ENCODE peak calls at places on chromosomes 3 and 15, in six cellular contexts. V is IMR-90, S is SK-N-SH, T is uterus, G is dorsolateral prefrontal cortex, F is Panc1. O is an unnamed sample.
A peak's percentile ranks its signal among the peaks of the same experiment; 100 is the strongest.

GRCh38 chr15:23561914-23562313 is 3.6 kb upstream of the MKRN3 start:
- DNase-seq in T (no peak), S (peak; percentile 32), F (no peak), G (no peak), V (no peak), O (no peak)

GRCh38 chr15:52233405-52233804 is 42.2 kb upstream of the GNB5 start:
- DNase-seq in G (no peak), S (no peak), V (peak; percentile 12), F (no peak), T (no peak), O (no peak)

GRCh38 chr15:96337354-96337990 is 7.0 kb downstream of the NR2F2 start:
- DNase-seq in T (no peak), V (no peak), F (no peak), G (no peak), S (no peak), O (no peak)

GRCh38 chr3:38636464-38636863 is 13.0 kb downstream of the SCN5A start:
- DNase-seq in V (no peak), T (no peak), F (no peak), G (no peak), S (no peak), O (no peak)

GRCh38 chr3:173395073-173395411 is 2.5 kb upstream of the NLGN1 start:
- DNase-seq in F (no peak), S (no peak), T (no peak), G (no peak), V (no peak), O (no peak)

GRCh38 chr15:51128701-51129100 is 34.0 kb upstream of the TNFAIP8L3 start:
- DNase-seq in G (no peak), S (no peak), V (peak; percentile 22), T (no peak), F (no peak), O (no peak)

GRCh38 chr3:183731611-183732010 is 34.0 kb downstream of the YEATS2 start:
- DNase-seq in F (no peak), V (no peak), G (no peak), S (no peak), T (no peak), O (no peak)

GRCh38 chr3:184500344-184500923 is 61.2 kb upstream of the EPHB3 start:
- DNase-seq in S (no peak), G (no peak), F (no peak), V (no peak), T (no peak), O (no peak)

GRCh38 chr3:14398801-14399114 is 3.6 kb upstream of the SLC6A6 start:
- DNase-seq in F (no peak), G (no peak), T (no peak), V (no peak), S (no peak), O (no peak)

GRCh38 chr15:79494392-79494909 is 62.3 kb downstream of the MINAR1 start:
- DNase-seq in F (no peak), G (no peak), T (no peak), V (no peak), S (no peak), O (no peak)

GRCh38 chr3:125683067-125683844 is 88.0 kb upstream of the OSBPL11 start:
- DNase-seq in G (no peak), S (no peak), T (peak; percentile 70), F (no peak), V (no peak), O (no peak)

GRCh38 chr3:152069871-152070270 is 196.4 kb downstream of the SUCNR1 start:
- DNase-seq in F (no peak), T (no peak), G (no peak), S (no peak), V (peak; percentile 38), O (no peak)

DNA sequence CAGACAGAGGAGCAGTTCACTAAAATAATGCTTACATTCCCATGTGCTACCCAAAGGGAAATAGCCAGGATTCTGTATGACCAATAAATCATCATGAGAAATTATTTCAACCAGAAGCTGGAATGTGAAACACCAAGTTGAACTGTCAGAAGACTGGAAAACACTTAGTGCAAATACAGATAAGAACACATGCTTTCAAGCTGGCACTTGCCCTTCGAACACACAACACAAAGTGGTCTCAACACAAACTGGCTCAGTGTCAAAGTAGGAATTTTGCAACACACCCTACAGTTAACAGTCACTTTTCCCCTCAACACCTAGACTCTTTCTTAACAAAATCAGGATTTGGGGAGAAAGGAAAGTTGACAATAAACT is 1.3 kb downstream of the FSD2 start:
- DNase-seq in T (no peak), G (no peak), V (no peak), S (no peak), F (no peak), O (no peak)
- H3K27ac ChIP-seq in T (no peak overlapping the region), G (no peak overlapping the region), V (no peak overlapping the region), S (no peak overlapping the region), F (no peak overlapping the region), O (no peak overlapping the region)

GRCh38 chr15:76974456-76975083 is 20.4 kb upstream of the PSTPIP1 start:
- DNase-seq in S (no peak), T (no peak), G (no peak), F (no peak), V (no peak), O (no peak)
- TF ChIP-seq CTCF in S (no peak), T (no peak), G (no peak), F (no peak), V (no peak), O (no peak)

GRCh38 chr3:49533786-49534519 is 20.3 kb upstream of the BSN start:
- DNase-seq in V (no peak), S (no peak), G (no peak), F (no peak), T (peak; percentile 55), O (no peak)

GRCh38 chr3:49534581-49535495 is 19.4 kb upstream of the BSN start:
- DNase-seq in F (no peak), T (no peak), V (no peak), G (peak; percentile 88), S (peak; percentile 75), O (no peak)

GRCh38 chr3:49531715-49532114 is 22.6 kb upstream of the BSN start:
- DNase-seq in V (no peak), T (no peak), F (no peak), S (no peak), G (no peak), O (no peak)

GRCh38 chr3:49531218-49531617 is 23.1 kb upstream of the BSN start:
- DNase-seq in F (no peak), G (no peak), S (no peak), T (no peak), V (no peak), O (no peak)

DNA sequence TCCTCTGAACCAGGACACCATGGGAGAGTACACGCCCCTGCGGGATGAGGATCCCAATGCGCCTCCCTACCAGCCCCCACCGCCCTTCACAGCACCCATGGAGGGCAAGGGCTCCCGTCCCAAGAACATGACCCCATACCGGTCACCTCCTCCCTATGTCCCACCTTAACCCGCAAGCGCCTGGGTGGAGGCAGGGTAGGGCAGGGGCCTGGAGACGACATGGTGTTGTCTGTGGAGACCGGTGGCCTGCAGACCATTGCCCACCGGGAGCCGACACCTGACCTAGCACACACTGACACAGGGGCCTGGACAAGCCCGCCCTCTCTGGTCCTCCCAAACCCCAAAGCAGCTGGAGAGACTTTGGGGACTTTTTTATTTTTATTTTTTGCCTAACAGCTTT is 21.2 kb upstream of the BSN start:
- DNase-seq in T (no peak), G (no peak), V (no peak), S (no peak), F (no peak), O (no peak)
- H3K27ac ChIP-seq in T (no peak overlapping the region), G (no peak overlapping the region), V (no peak overlapping the region), S (no peak overlapping the region), F (no peak overlapping the region), O (no peak overlapping the region)

GRCh38 chr3:129166579-129167332 is 5.9 kb upstream of the ISY1 start:
- DNase-seq in G (no peak), V (no peak), F (no peak), S (no peak), T (no peak), O (no peak)

GRCh38 chr3:129160891-129161859 is at the start of gene ISY1:
- DNase-seq in T (peak; percentile 89), V (peak; percentile 97), S (peak; percentile 92), G (peak; percentile 89), F (peak; percentile 97), O (peak; percentile 92)

GRCh38 chr3:129164500-129164899 is 3.6 kb upstream of the ISY1 start:
- DNase-seq in F (no peak), V (no peak), S (no peak), T (no peak), G (no peak), O (no peak)

GRCh38 chr3:129161860-129162271 is 1.0 kb upstream of the ISY1 start:
- DNase-seq in T (no peak), S (peak; percentile 38), F (no peak), G (no peak), V (peak; percentile 8), O (no peak)

DNA sequence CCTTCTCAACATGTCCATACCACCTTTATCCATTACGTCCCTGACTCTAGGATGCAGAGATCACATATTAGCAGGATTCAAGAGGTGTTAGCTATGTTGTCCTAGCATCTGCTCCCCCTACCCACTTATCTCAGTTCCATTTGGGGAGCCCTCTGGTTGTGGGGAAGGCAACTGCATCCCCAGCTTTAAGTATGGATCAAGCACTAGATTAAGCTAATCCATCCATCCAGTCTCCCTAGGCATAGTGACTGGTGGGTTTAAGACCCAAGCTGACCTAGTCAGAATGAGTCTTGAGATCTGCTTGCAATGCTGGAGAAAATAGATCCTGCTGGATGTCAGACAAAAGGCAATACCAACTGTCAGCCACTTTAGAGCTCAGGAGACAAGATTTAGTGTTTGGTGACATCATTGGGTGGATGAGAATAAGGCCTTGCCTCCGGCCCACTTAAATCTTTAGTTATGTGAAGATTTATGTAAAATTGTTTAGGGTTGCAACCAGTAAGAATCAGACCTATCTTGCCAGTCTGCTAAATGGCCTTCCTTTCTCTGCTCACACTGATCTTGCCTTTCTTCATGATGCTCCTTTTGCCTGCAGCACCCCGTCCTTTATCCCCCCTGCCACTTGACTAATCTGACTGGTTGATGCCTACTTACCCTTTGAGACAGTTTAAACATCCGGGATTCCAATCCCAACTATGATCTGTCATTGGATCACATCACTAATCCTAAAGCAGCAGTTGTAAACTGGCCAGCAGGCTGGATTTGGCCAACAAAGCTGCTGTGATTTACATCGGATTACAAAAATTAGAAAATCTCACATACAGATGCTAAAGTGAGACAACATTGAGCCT is 2.1 kb upstream of the ISY1 start:
- DNase-seq in T (no peak), G (no peak), F (no peak), S (peak; percentile 32), V (no peak), O (no peak)
- TF ChIP-seq CTCF in T (no peak), G (no peak), F (no peak), S (peak; percentile 30), V (peak; percentile 22), O (no peak)

DNA sequence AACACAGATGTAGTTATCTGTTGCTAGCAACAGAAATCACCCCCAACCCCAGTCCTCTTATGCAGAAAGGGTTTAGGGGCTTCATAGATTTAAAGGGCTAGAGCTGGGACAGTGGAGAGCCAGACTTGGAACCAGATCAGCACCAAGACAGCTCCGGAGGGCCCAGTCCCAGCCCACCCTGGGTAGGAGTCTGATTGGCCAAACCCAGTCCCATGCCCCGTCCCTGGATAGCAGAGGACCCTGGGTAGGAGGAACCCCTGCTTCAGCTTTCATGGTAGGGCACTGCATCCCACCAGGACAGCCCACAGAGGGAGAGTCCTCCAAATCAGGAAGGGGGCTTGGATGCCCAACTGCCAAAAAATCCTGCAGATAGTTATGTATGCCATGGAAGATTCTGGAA is 103.0 kb downstream of the CORO2B start:
- DNase-seq in V (no peak), T (no peak), S (no peak), F (no peak), G (no peak), O (no peak)
- H3K27ac ChIP-seq in V (no peak overlapping the region), T (no peak overlapping the region), S (no peak overlapping the region), F (no peak overlapping the region), G (peak overlapping the region; percentile 59), O (no peak overlapping the region)